ENCODE peak calls at places on chromosome X, in six cellular contexts. U is cardiac muscle cell, S is fibroblast of pulmonary artery, I is neural progenitor cell, D is lower leg skin, W is upper lobe of right lung. G is an unnamed sample.
A peak's percentile ranks its signal among the peaks of the same experiment; 100 is the strongest.

GRCh38 chrX:48461830-48462229 is 8.2 kb downstream of the SLC38A5 start:
- DNase-seq in D (peak; percentile 36), W (no peak), S (no peak), U (no peak), I (no peak), G (no peak)

GRCh38 chrX:20317873-20318272 is 51.2 kb upstream of the RPS6KA3 start:
- DNase-seq in S (no peak), W (no peak), I (no peak), U (peak; percentile 6), D (no peak), G (peak; percentile 6)

GRCh38 chrX:111467896-111468295 is 43.5 kb upstream of the SERTM2 start:
- DNase-seq in U (no peak), W (peak; percentile 46), D (peak; percentile 83), I (no peak), S (no peak), G (no peak)

GRCh38 chrX:130247996-130248395 is 20.7 kb downstream of the ZNF280C start:
- DNase-seq in I (no peak), S (no peak), D (no peak), U (no peak), W (no peak), G (no peak)

GRCh38 chrX:39759526-39760224 is 338.1 kb downstream of the BCOR start:
- DNase-seq in S (peak; percentile 67), W (peak; percentile 66), I (peak; percentile 53), D (no peak), U (peak; percentile 66), G (peak; percentile 79)

GRCh38 chrX:74419861-74420193 is 1.5 kb upstream of the SLC16A2 start:
- DNase-seq in D (no peak), S (no peak), I (peak; percentile 32), W (no peak), U (no peak), G (no peak)

GRCh38 chrX:14380044-14380443 is 149.3 kb upstream of the GLRA2 start:
- DNase-seq in U (no peak), S (no peak), I (no peak), W (no peak), D (no peak), G (no peak)

GRCh38 chrX:41300758-41301437 is 33.1 kb upstream of the DDX3X start:
- DNase-seq in S (peak; percentile 28), I (no peak), D (no peak), U (peak; percentile 29), W (no peak), G (peak; percentile 36)

GRCh38 chrX:75278991-75279390 is 5.1 kb downstream of the UPRT start:
- DNase-seq in I (no peak), S (no peak), D (no peak), W (no peak), U (no peak), G (peak; percentile 17)

GRCh38 chrX:10030570-10030969 is 63.4 kb downstream of the CLDN34 start:
- DNase-seq in U (no peak), I (no peak), W (no peak), D (no peak), S (peak; percentile 29), G (peak; percentile 66)

GRCh38 chrX:129472116-129472515 is 51.2 kb downstream of the SMARCA1 start:
- DNase-seq in S (peak; percentile 38), U (no peak), W (no peak), I (no peak), D (no peak), G (peak; percentile 5)

GRCh38 chrX:86066998-86067397 is 19.6 kb upstream of the CHM start:
- DNase-seq in W (no peak), U (no peak), I (no peak), D (no peak), S (no peak), G (no peak)

GRCh38 chrX:154750301-154751120 is at the start of gene GAB3:
- DNase-seq in S (peak; percentile 33), U (peak; percentile 35), I (peak; percentile 64), W (peak; percentile 75), D (no peak), G (no peak)

GRCh38 chrX:154019633-154020499 is at the start of gene IRAK1:
- DNase-seq in S (peak; percentile 60), W (peak; percentile 85), U (peak; percentile 68), D (no peak), I (peak; percentile 70), G (no peak)

GRCh38 chrX:110741213-110741796 is 54.3 kb downstream of the CHRDL1 start:
- DNase-seq in D (no peak), W (no peak), I (no peak), S (peak; percentile 16), U (peak; percentile 51), G (peak; percentile 76)

GRCh38 chrX:2640436-2641150 is 50.5 kb upstream of the CD99 start:
- DNase-seq in U (peak; percentile 74), W (no peak), D (no peak), S (peak; percentile 25), I (no peak), G (peak; percentile 65)

GRCh38 chrX:1222511-1223252 is 10.2 kb upstream of the CRLF2 start:
- DNase-seq in S (no peak), U (no peak), D (peak; percentile 31), I (no peak), W (no peak), G (no peak)

GRCh38 chrX:44667771-44668170 is 125.1 kb upstream of the FUNDC1 start:
- DNase-seq in U (no peak), S (no peak), W (no peak), I (no peak), D (no peak), G (peak; percentile 8)

GRCh38 chrX:52934704-52935468 is 23.4 kb downstream of the FAM156A start:
- DNase-seq in I (peak; percentile 94), W (peak; percentile 95), U (peak; percentile 96), D (peak; percentile 99), S (peak; percentile 95), G (peak; percentile 91)

GRCh38 chrX:84248226-84248625 is 60.2 kb upstream of the RPS6KA6 start:
- DNase-seq in U (peak; percentile 33), D (no peak), I (no peak), S (peak; percentile 25), W (no peak), G (peak; percentile 74)

GRCh38 chrX:700936-701335 is 70.3 kb downstream of the SHOX start:
- DNase-seq in D (no peak), S (no peak), I (no peak), W (no peak), U (no peak), G (no peak)

GRCh38 chrX:153351981-153352380 is 18.0 kb downstream of the ZNF275 start:
- DNase-seq in S (no peak), D (no peak), I (no peak), W (no peak), U (no peak), G (no peak)

GRCh38 chrX:46819136-46819535 is 17.7 kb upstream of the RP2 start:
- DNase-seq in U (no peak), I (no peak), S (no peak), W (no peak), D (no peak), G (no peak)

GRCh38 chrX:26788402-26788998 is 572.5 kb downstream of the MAGEB5 start:
- DNase-seq in U (no peak), W (no peak), S (no peak), I (no peak), D (no peak), G (no peak)

GRCh38 chrX:115053223-115053622 is 35.8 kb upstream of the IL13RA2 start:
- DNase-seq in S (no peak), U (no peak), I (no peak), W (no peak), D (no peak), G (no peak)

GRCh38 chrX:153773218-153773611 is 7.6 kb upstream of the SRPK3 start:
- DNase-seq in U (no peak), D (no peak), I (no peak), S (no peak), W (no peak), G (no peak)

GRCh38 chrX:78064152-78064551 is 39.9 kb upstream of the PGK1 start:
- DNase-seq in D (no peak), I (no peak), W (no peak), S (no peak), U (no peak), G (no peak)

GRCh38 chrX:16487620-16488380 is 162.2 kb upstream of the S100G start:
- DNase-seq in W (no peak), I (no peak), S (peak; percentile 8), D (no peak), U (no peak), G (peak; percentile 24)

GRCh38 chrX:109534933-109535332 is 1.7 kb upstream of the NXT2 start:
- DNase-seq in S (no peak), D (no peak), U (no peak), I (no peak), W (no peak), G (no peak)
- H3K4me3 ChIP-seq in S (no peak overlapping the region), D (no peak overlapping the region), U (no peak overlapping the region), I (no peak overlapping the region), W (no peak overlapping the region), G (no peak overlapping the region)

GRCh38 chrX:18206657-18207056 is 14.0 kb downstream of the BEND2 start:
- DNase-seq in W (no peak), U (no peak), I (no peak), S (no peak), D (no peak), G (no peak)

DNA sequence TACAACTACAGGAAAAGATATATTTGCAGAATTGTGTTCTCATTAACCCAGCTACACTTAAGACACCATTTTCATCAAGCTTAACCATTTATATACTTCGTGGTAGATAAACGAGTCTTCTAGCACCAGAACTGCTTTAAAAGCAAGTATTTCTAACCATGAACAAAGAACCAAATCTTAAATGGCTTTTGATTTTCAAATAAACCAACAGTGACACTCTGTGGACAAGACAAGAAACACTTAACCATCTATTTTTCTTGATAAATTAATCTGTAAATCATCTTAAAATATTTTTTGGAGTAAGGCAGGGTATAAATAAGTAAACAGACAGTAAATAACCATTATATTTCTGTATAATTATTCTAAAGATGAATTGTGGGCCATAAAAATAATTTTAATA is 10.2 kb downstream of the BEND2 start:
- DNase-seq in D (no peak), W (no peak), S (peak; percentile 2), U (peak; percentile 2), I (no peak), G (peak; percentile 0)
- TF ChIP-seq CTCF in D (no peak), W (peak; percentile 24), S (no peak), U (no peak), I (peak; percentile 52), G (no peak)

GRCh38 chrX:12973561-12974216 is 1.2 kb upstream of the TMSB4X start:
- DNase-seq in I (peak; percentile 5), S (no peak), D (no peak), U (no peak), W (peak; percentile 64), G (no peak)
- H3K4me3 ChIP-seq in I (peak overlapping the region; percentile 97), S (peak overlapping the region; percentile 75), D (no peak overlapping the region), U (no peak overlapping the region), W (peak overlapping the region; percentile 70), G (no peak overlapping the region)

DNA sequence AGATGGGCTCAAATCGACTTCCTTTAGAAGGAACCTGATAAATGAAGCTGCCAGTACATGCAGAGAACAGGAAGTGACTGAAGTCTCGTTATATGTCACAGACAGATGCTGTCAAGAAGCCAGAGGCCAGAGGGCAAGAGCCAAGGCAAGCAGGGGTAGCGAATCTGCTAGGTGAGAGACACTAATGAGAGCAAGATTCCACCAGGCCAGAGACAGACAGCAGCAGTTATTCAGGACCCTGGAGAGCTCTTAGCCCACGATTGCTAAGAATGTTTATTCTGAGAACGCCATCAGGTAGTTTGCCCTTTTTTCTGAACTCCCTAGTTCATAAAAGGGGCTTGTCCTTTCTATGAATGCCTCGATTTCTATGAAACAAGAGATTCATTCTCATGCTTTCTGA is 73.7 kb downstream of the BEND2 start:
- DNase-seq in I (peak; percentile 67), S (peak; percentile 8), D (no peak), U (peak; percentile 5), W (no peak), G (peak; percentile 2)
- TF ChIP-seq CTCF in I (no peak), S (no peak), D (no peak), U (no peak), W (no peak), G (no peak)

GRCh38 chrX:71198066-71198465 is 25.0 kb upstream of the GJB1 start:
- DNase-seq in D (no peak), W (no peak), S (no peak), U (peak; percentile 20), I (no peak), G (no peak)
- H3K4me3 ChIP-seq in D (no peak overlapping the region), W (peak overlapping the region; percentile 35), S (no peak overlapping the region), U (no peak overlapping the region), I (no peak overlapping the region), G (no peak overlapping the region)